ENCODE peak calls at places on chromosomes 1 and 21, in eight cellular contexts. One of them, this sample, is unnamed.

GRCh38 chr1:97105531-97105930 is 383.9 kb downstream of the PTBP2 start:
- DNase-seq in NCI-H748 treated with DMSO at 0.1 percent for 48 hours: no peak
- DNase-seq in Right ventricle myocardium inferior: no peak
- DNase-seq in AG09309: no peak
- DNase-seq in A549: no peak
- DNase-seq in stimulated activated CD4-positive, alpha-beta T cell treated with anti-CD3 and anti-CD28 coated beads, Interleukin-2, amount 100 ng/mL, for 24 hours: no peak
- DNase-seq in Jurkat, Clone E6-1: no peak
- DNase-seq in neural crest cell: no peak
- DNase-seq in this sample: no peak

GRCh38 chr1:88593358-88593757 is 90.7 kb upstream of the PKN2 start:
- DNase-seq in NCI-H748 treated with DMSO at 0.1 percent for 48 hours: no peak
- DNase-seq in Right ventricle myocardium inferior: no peak
- DNase-seq in AG09309: no peak
- DNase-seq in A549: no peak
- DNase-seq in stimulated activated CD4-positive, alpha-beta T cell treated with anti-CD3 and anti-CD28 coated beads, Interleukin-2, amount 100 ng/mL, for 24 hours: no peak
- DNase-seq in Jurkat, Clone E6-1: no peak
- DNase-seq in neural crest cell: no peak
- DNase-seq in this sample: no peak

GRCh38 chr21:15195768-15196167 is 131.0 kb upstream of the NRIP1 start:
- DNase-seq in NCI-H748 treated with DMSO at 0.1 percent for 48 hours: no peak
- DNase-seq in Right ventricle myocardium inferior: no peak
- DNase-seq in AG09309: no peak
- DNase-seq in A549: no peak
- DNase-seq in stimulated activated CD4-positive, alpha-beta T cell treated with anti-CD3 and anti-CD28 coated beads, Interleukin-2, amount 100 ng/mL, for 24 hours: no peak
- DNase-seq in Jurkat, Clone E6-1: no peak
- DNase-seq in neural crest cell: no peak
- DNase-seq in this sample: no peak

GRCh38 chr21:29053011-29053553 is 20.4 kb downstream of the CCT8 start:
- DNase-seq in NCI-H748 treated with DMSO at 0.1 percent for 48 hours: no peak
- DNase-seq in Right ventricle myocardium inferior: no peak
- DNase-seq in AG09309: no peak
- DNase-seq in A549: no peak
- DNase-seq in stimulated activated CD4-positive, alpha-beta T cell treated with anti-CD3 and anti-CD28 coated beads, Interleukin-2, amount 100 ng/mL, for 24 hours: no peak
- DNase-seq in Jurkat, Clone E6-1: no peak
- DNase-seq in neural crest cell: no peak
- DNase-seq in this sample: no peak

GRCh38 chr1:109799445-109799844 is 35.7 kb upstream of the EPS8L3 start:
- DNase-seq in NCI-H748 treated with DMSO at 0.1 percent for 48 hours: no peak
- DNase-seq in Right ventricle myocardium inferior: no peak
- DNase-seq in AG09309: no peak
- DNase-seq in A549: no peak
- DNase-seq in stimulated activated CD4-positive, alpha-beta T cell treated with anti-CD3 and anti-CD28 coated beads, Interleukin-2, amount 100 ng/mL, for 24 hours: no peak
- DNase-seq in Jurkat, Clone E6-1: no peak
- DNase-seq in neural crest cell: no peak
- DNase-seq in this sample: no peak

GRCh38 chr1:39683591-39684312 is 7.5 kb downstream of the HPCAL4 start:
- DNase-seq in NCI-H748 treated with DMSO at 0.1 percent for 48 hours: no peak
- DNase-seq in Right ventricle myocardium inferior: peak; percentile 78
- DNase-seq in AG09309: no peak
- DNase-seq in A549: no peak
- DNase-seq in stimulated activated CD4-positive, alpha-beta T cell treated with anti-CD3 and anti-CD28 coated beads, Interleukin-2, amount 100 ng/mL, for 24 hours: peak; percentile 36
- DNase-seq in Jurkat, Clone E6-1: no peak
- DNase-seq in neural crest cell: no peak
- DNase-seq in this sample: no peak

GRCh38 chr1:159851386-159851785 is 11.1 kb downstream of the VSIG8 start:
- DNase-seq in NCI-H748 treated with DMSO at 0.1 percent for 48 hours: no peak
- DNase-seq in Right ventricle myocardium inferior: no peak
- DNase-seq in AG09309: no peak
- DNase-seq in A549: no peak
- DNase-seq in stimulated activated CD4-positive, alpha-beta T cell treated with anti-CD3 and anti-CD28 coated beads, Interleukin-2, amount 100 ng/mL, for 24 hours: no peak
- DNase-seq in Jurkat, Clone E6-1: no peak
- DNase-seq in neural crest cell: no peak
- DNase-seq in this sample: no peak

GRCh38 chr1:63892632-63893395 is 119.0 kb downstream of the ROR1 start:
- DNase-seq in NCI-H748 treated with DMSO at 0.1 percent for 48 hours: no peak
- DNase-seq in Right ventricle myocardium inferior: no peak
- DNase-seq in AG09309: no peak
- DNase-seq in A549: peak; percentile 18
- DNase-seq in stimulated activated CD4-positive, alpha-beta T cell treated with anti-CD3 and anti-CD28 coated beads, Interleukin-2, amount 100 ng/mL, for 24 hours: no peak
- DNase-seq in Jurkat, Clone E6-1: peak; percentile 30
- DNase-seq in neural crest cell: no peak
- DNase-seq in this sample: peak; percentile 46

GRCh38 chr1:18949689-18950414 is 6.6 kb downstream of the IFFO2 start:
- DNase-seq in NCI-H748 treated with DMSO at 0.1 percent for 48 hours: no peak
- DNase-seq in Right ventricle myocardium inferior: no peak
- DNase-seq in AG09309: no peak
- DNase-seq in A549: peak; percentile 51
- DNase-seq in stimulated activated CD4-positive, alpha-beta T cell treated with anti-CD3 and anti-CD28 coated beads, Interleukin-2, amount 100 ng/mL, for 24 hours: peak; percentile 37
- DNase-seq in Jurkat, Clone E6-1: no peak
- DNase-seq in neural crest cell: peak; percentile 27
- DNase-seq in this sample: no peak

GRCh38 chr1:20730690-20731056 is 1.8 kb downstream of the SH2D5 start:
- DNase-seq in NCI-H748 treated with DMSO at 0.1 percent for 48 hours: no peak
- DNase-seq in Right ventricle myocardium inferior: no peak
- DNase-seq in AG09309: no peak
- DNase-seq in A549: no peak
- DNase-seq in stimulated activated CD4-positive, alpha-beta T cell treated with anti-CD3 and anti-CD28 coated beads, Interleukin-2, amount 100 ng/mL, for 24 hours: no peak
- DNase-seq in Jurkat, Clone E6-1: no peak
- DNase-seq in neural crest cell: no peak
- DNase-seq in this sample: no peak

GRCh38 chr1:41639332-41639936 is 155.0 kb upstream of the EDN2 start:
- DNase-seq in NCI-H748 treated with DMSO at 0.1 percent for 48 hours: no peak
- DNase-seq in Right ventricle myocardium inferior: no peak
- DNase-seq in AG09309: no peak
- DNase-seq in A549: no peak
- DNase-seq in stimulated activated CD4-positive, alpha-beta T cell treated with anti-CD3 and anti-CD28 coated beads, Interleukin-2, amount 100 ng/mL, for 24 hours: peak; percentile 63
- DNase-seq in Jurkat, Clone E6-1: no peak
- DNase-seq in neural crest cell: no peak
- DNase-seq in this sample: no peak

GRCh38 chr1:110746644-110747259 is 72.0 kb upstream of the KCNA3 start:
- DNase-seq in NCI-H748 treated with DMSO at 0.1 percent for 48 hours: no peak
- DNase-seq in Right ventricle myocardium inferior: no peak
- DNase-seq in AG09309: no peak
- DNase-seq in A549: peak; percentile 6
- DNase-seq in stimulated activated CD4-positive, alpha-beta T cell treated with anti-CD3 and anti-CD28 coated beads, Interleukin-2, amount 100 ng/mL, for 24 hours: peak; percentile 58
- DNase-seq in Jurkat, Clone E6-1: peak; percentile 54
- DNase-seq in neural crest cell: peak; percentile 67
- DNase-seq in this sample: no peak

GRCh38 chr1:111506561-111506960 is 3.1 kb upstream of the ADORA3 start:
- DNase-seq in NCI-H748 treated with DMSO at 0.1 percent for 48 hours: no peak
- DNase-seq in Right ventricle myocardium inferior: no peak
- DNase-seq in AG09309: no peak
- DNase-seq in A549: no peak
- DNase-seq in stimulated activated CD4-positive, alpha-beta T cell treated with anti-CD3 and anti-CD28 coated beads, Interleukin-2, amount 100 ng/mL, for 24 hours: no peak
- DNase-seq in Jurkat, Clone E6-1: no peak
- DNase-seq in neural crest cell: no peak
- DNase-seq in this sample: no peak

GRCh38 chr21:36288651-36289243 is 31.2 kb upstream of the MORC3 start:
- DNase-seq in NCI-H748 treated with DMSO at 0.1 percent for 48 hours: no peak
- DNase-seq in Right ventricle myocardium inferior: no peak
- DNase-seq in AG09309: no peak
- DNase-seq in A549: no peak
- DNase-seq in stimulated activated CD4-positive, alpha-beta T cell treated with anti-CD3 and anti-CD28 coated beads, Interleukin-2, amount 100 ng/mL, for 24 hours: no peak
- DNase-seq in Jurkat, Clone E6-1: no peak
- DNase-seq in neural crest cell: no peak
- DNase-seq in this sample: no peak

GRCh38 chr1:80375662-80376061 is 1369.1 kb upstream of the ADGRL4 start:
- DNase-seq in NCI-H748 treated with DMSO at 0.1 percent for 48 hours: no peak
- DNase-seq in Right ventricle myocardium inferior: no peak
- DNase-seq in AG09309: peak; percentile 52
- DNase-seq in A549: peak; percentile 46
- DNase-seq in stimulated activated CD4-positive, alpha-beta T cell treated with anti-CD3 and anti-CD28 coated beads, Interleukin-2, amount 100 ng/mL, for 24 hours: no peak
- DNase-seq in Jurkat, Clone E6-1: no peak
- DNase-seq in neural crest cell: no peak
- DNase-seq in this sample: no peak

GRCh38 chr1:38273405-38273804 is 226.8 kb upstream of the POU3F1 start:
- DNase-seq in NCI-H748 treated with DMSO at 0.1 percent for 48 hours: no peak
- DNase-seq in Right ventricle myocardium inferior: no peak
- DNase-seq in AG09309: no peak
- DNase-seq in A549: no peak
- DNase-seq in stimulated activated CD4-positive, alpha-beta T cell treated with anti-CD3 and anti-CD28 coated beads, Interleukin-2, amount 100 ng/mL, for 24 hours: no peak
- DNase-seq in Jurkat, Clone E6-1: no peak
- DNase-seq in neural crest cell: no peak
- DNase-seq in this sample: no peak

GRCh38 chr1:75412616-75413015 is 198.3 kb downstream of the SLC44A5 start:
- DNase-seq in NCI-H748 treated with DMSO at 0.1 percent for 48 hours: no peak
- DNase-seq in Right ventricle myocardium inferior: no peak
- DNase-seq in AG09309: no peak
- DNase-seq in A549: no peak
- DNase-seq in stimulated activated CD4-positive, alpha-beta T cell treated with anti-CD3 and anti-CD28 coated beads, Interleukin-2, amount 100 ng/mL, for 24 hours: no peak
- DNase-seq in Jurkat, Clone E6-1: no peak
- DNase-seq in neural crest cell: no peak
- DNase-seq in this sample: no peak

GRCh38 chr1:20308569-20308968 is 17.9 kb downstream of the VWA5B1 start:
- DNase-seq in NCI-H748 treated with DMSO at 0.1 percent for 48 hours: no peak
- DNase-seq in Right ventricle myocardium inferior: no peak
- DNase-seq in AG09309: no peak
- DNase-seq in A549: no peak
- DNase-seq in stimulated activated CD4-positive, alpha-beta T cell treated with anti-CD3 and anti-CD28 coated beads, Interleukin-2, amount 100 ng/mL, for 24 hours: no peak
- DNase-seq in Jurkat, Clone E6-1: no peak
- DNase-seq in neural crest cell: no peak
- DNase-seq in this sample: no peak

GRCh38 chr1:238343869-238344268 is 453.1 kb upstream of the ZP4 start:
- DNase-seq in NCI-H748 treated with DMSO at 0.1 percent for 48 hours: no peak
- DNase-seq in Right ventricle myocardium inferior: no peak
- DNase-seq in AG09309: no peak
- DNase-seq in A549: no peak
- DNase-seq in stimulated activated CD4-positive, alpha-beta T cell treated with anti-CD3 and anti-CD28 coated beads, Interleukin-2, amount 100 ng/mL, for 24 hours: no peak
- DNase-seq in Jurkat, Clone E6-1: no peak
- DNase-seq in neural crest cell: no peak
- DNase-seq in this sample: no peak

GRCh38 chr21:17370750-17371325 is 142.0 kb upstream of the CXADR start:
- DNase-seq in NCI-H748 treated with DMSO at 0.1 percent for 48 hours: peak; percentile 48
- DNase-seq in Right ventricle myocardium inferior: no peak
- DNase-seq in AG09309: no peak
- DNase-seq in A549: no peak
- DNase-seq in stimulated activated CD4-positive, alpha-beta T cell treated with anti-CD3 and anti-CD28 coated beads, Interleukin-2, amount 100 ng/mL, for 24 hours: no peak
- DNase-seq in Jurkat, Clone E6-1: no peak
- DNase-seq in neural crest cell: no peak
- DNase-seq in this sample: no peak

GRCh38 chr1:1157914-1158710 is 15.6 kb upstream of the TTLL10 start:
- DNase-seq in NCI-H748 treated with DMSO at 0.1 percent for 48 hours: no peak
- DNase-seq in Right ventricle myocardium inferior: no peak
- DNase-seq in AG09309: no peak
- DNase-seq in A549: no peak
- DNase-seq in stimulated activated CD4-positive, alpha-beta T cell treated with anti-CD3 and anti-CD28 coated beads, Interleukin-2, amount 100 ng/mL, for 24 hours: no peak
- DNase-seq in Jurkat, Clone E6-1: no peak
- DNase-seq in neural crest cell: peak; percentile 57
- DNase-seq in this sample: peak; percentile 63

GRCh38 chr1:212675675-212676074 is 24.0 kb downstream of the BATF3 start:
- DNase-seq in NCI-H748 treated with DMSO at 0.1 percent for 48 hours: no peak
- DNase-seq in Right ventricle myocardium inferior: no peak
- DNase-seq in AG09309: no peak
- DNase-seq in A549: no peak
- DNase-seq in stimulated activated CD4-positive, alpha-beta T cell treated with anti-CD3 and anti-CD28 coated beads, Interleukin-2, amount 100 ng/mL, for 24 hours: no peak
- DNase-seq in Jurkat, Clone E6-1: no peak
- DNase-seq in neural crest cell: no peak
- DNase-seq in this sample: no peak

GRCh38 chr1:66925944-66926343 is 1.2 kb downstream of the MIER1 start:
- DNase-seq in NCI-H748 treated with DMSO at 0.1 percent for 48 hours: peak; percentile 44
- DNase-seq in Right ventricle myocardium inferior: no peak
- DNase-seq in AG09309: no peak
- DNase-seq in A549: no peak
- DNase-seq in stimulated activated CD4-positive, alpha-beta T cell treated with anti-CD3 and anti-CD28 coated beads, Interleukin-2, amount 100 ng/mL, for 24 hours: no peak
- DNase-seq in Jurkat, Clone E6-1: no peak
- DNase-seq in neural crest cell: no peak
- DNase-seq in this sample: no peak

GRCh38 chr1:2346691-2347408 is 44.5 kb downstream of the MORN1 start:
- DNase-seq in NCI-H748 treated with DMSO at 0.1 percent for 48 hours: no peak
- DNase-seq in Right ventricle myocardium inferior: peak; percentile 50
- DNase-seq in AG09309: no peak
- DNase-seq in A549: no peak
- DNase-seq in stimulated activated CD4-positive, alpha-beta T cell treated with anti-CD3 and anti-CD28 coated beads, Interleukin-2, amount 100 ng/mL, for 24 hours: no peak
- DNase-seq in Jurkat, Clone E6-1: no peak
- DNase-seq in neural crest cell: no peak
- DNase-seq in this sample: no peak

GRCh38 chr1:109913360-109913879 is 2.8 kb downstream of the CSF1 start:
- DNase-seq in NCI-H748 treated with DMSO at 0.1 percent for 48 hours: no peak
- DNase-seq in Right ventricle myocardium inferior: no peak
- DNase-seq in AG09309: no peak
- DNase-seq in A549: no peak
- DNase-seq in stimulated activated CD4-positive, alpha-beta T cell treated with anti-CD3 and anti-CD28 coated beads, Interleukin-2, amount 100 ng/mL, for 24 hours: no peak
- DNase-seq in Jurkat, Clone E6-1: no peak
- DNase-seq in neural crest cell: no peak
- DNase-seq in this sample: no peak

GRCh38 chr1:59845091-59845490 is 30.3 kb downstream of the HOOK1 start:
- DNase-seq in NCI-H748 treated with DMSO at 0.1 percent for 48 hours: no peak
- DNase-seq in Right ventricle myocardium inferior: no peak
- DNase-seq in AG09309: no peak
- DNase-seq in A549: no peak
- DNase-seq in stimulated activated CD4-positive, alpha-beta T cell treated with anti-CD3 and anti-CD28 coated beads, Interleukin-2, amount 100 ng/mL, for 24 hours: no peak
- DNase-seq in Jurkat, Clone E6-1: no peak
- DNase-seq in neural crest cell: no peak
- DNase-seq in this sample: no peak

GRCh38 chr1:221994274-221994698 is 252.4 kb upstream of the DUSP10 start:
- DNase-seq in NCI-H748 treated with DMSO at 0.1 percent for 48 hours: no peak
- DNase-seq in Right ventricle myocardium inferior: no peak
- DNase-seq in AG09309: no peak
- DNase-seq in A549: no peak
- DNase-seq in stimulated activated CD4-positive, alpha-beta T cell treated with anti-CD3 and anti-CD28 coated beads, Interleukin-2, amount 100 ng/mL, for 24 hours: peak; percentile 36
- DNase-seq in Jurkat, Clone E6-1: no peak
- DNase-seq in neural crest cell: no peak
- DNase-seq in this sample: no peak

GRCh38 chr1:182215797-182216196 is 154.3 kb upstream of the ZNF648 start:
- DNase-seq in NCI-H748 treated with DMSO at 0.1 percent for 48 hours: no peak
- DNase-seq in Right ventricle myocardium inferior: no peak
- DNase-seq in AG09309: peak; percentile 89
- DNase-seq in A549: no peak
- DNase-seq in stimulated activated CD4-positive, alpha-beta T cell treated with anti-CD3 and anti-CD28 coated beads, Interleukin-2, amount 100 ng/mL, for 24 hours: no peak
- DNase-seq in Jurkat, Clone E6-1: no peak
- DNase-seq in neural crest cell: no peak
- DNase-seq in this sample: no peak

GRCh38 chr1:201399352-201400126 is 415 bp upstream of the LAD1 start:
- DNase-seq in NCI-H748 treated with DMSO at 0.1 percent for 48 hours: no peak
- DNase-seq in Right ventricle myocardium inferior: no peak
- DNase-seq in AG09309: no peak
- DNase-seq in A549: no peak
- DNase-seq in stimulated activated CD4-positive, alpha-beta T cell treated with anti-CD3 and anti-CD28 coated beads, Interleukin-2, amount 100 ng/mL, for 24 hours: no peak
- DNase-seq in Jurkat, Clone E6-1: no peak
- DNase-seq in neural crest cell: peak; percentile 14
- DNase-seq in this sample: no peak